ENCODE peak calls at places on chromosomes 12 and 14, in ten cellular contexts. One of them, this sample, is unnamed.

GRCh38 chr12:76546889-76547288 is 12.7 kb downstream of the OSBPL8 start:
- DNase-seq in vagina: no peak
- DNase-seq in NB4: no peak
- DNase-seq in suprapubic skin: no peak
- DNase-seq in upper lobe of left lung: no peak
- DNase-seq in tibial nerve: no peak
- DNase-seq in stomach: no peak
- DNase-seq in K562: no peak
- DNase-seq in thyroid gland: no peak
- DNase-seq in ovary: no peak
- DNase-seq in this sample: no peak

GRCh38 chr14:76699901-76700590 is 61.2 kb upstream of the VASH1 start:
- DNase-seq in suprapubic skin: no peak
- DNase-seq in thyroid gland: no peak
- DNase-seq in upper lobe of left lung: no peak
- DNase-seq in vagina: peak
- DNase-seq in NB4: no peak
- DNase-seq in K562: no peak
- DNase-seq in ovary: no peak
- DNase-seq in stomach: no peak
- DNase-seq in tibial nerve: no peak
- DNase-seq in this sample: no peak

GRCh38 chr14:87630808-87631207 is 362.2 kb downstream of the GALC start:
- DNase-seq in NB4: no peak
- DNase-seq in suprapubic skin: no peak
- DNase-seq in upper lobe of left lung: no peak
- DNase-seq in tibial nerve: no peak
- DNase-seq in K562: no peak
- DNase-seq in stomach: no peak
- DNase-seq in thyroid gland: no peak
- DNase-seq in ovary: no peak
- DNase-seq in vagina: no peak
- DNase-seq in this sample: no peak

GRCh38 chr14:94914191-94914590 is 144.3 kb upstream of the GSC start:
- DNase-seq in tibial nerve: no peak
- DNase-seq in thyroid gland: no peak
- DNase-seq in stomach: no peak
- DNase-seq in upper lobe of left lung: no peak
- DNase-seq in NB4: no peak
- DNase-seq in vagina: no peak
- DNase-seq in suprapubic skin: no peak
- DNase-seq in K562: no peak
- DNase-seq in ovary: no peak
- DNase-seq in this sample: no peak

GRCh38 chr14:66508547-66508845 is 549 bp downstream of the GPHN start:
- DNase-seq in tibial nerve: no peak
- DNase-seq in upper lobe of left lung: no peak
- DNase-seq in NB4: no peak
- DNase-seq in K562: no peak
- DNase-seq in thyroid gland: no peak
- DNase-seq in stomach: no peak
- DNase-seq in suprapubic skin: no peak
- DNase-seq in ovary: no peak
- DNase-seq in vagina: no peak
- DNase-seq in this sample: no peak

GRCh38 chr12:59149995-59150642 is 229.8 kb upstream of the LRIG3 start:
- DNase-seq in suprapubic skin: no peak
- DNase-seq in stomach: no peak
- DNase-seq in tibial nerve: peak
- DNase-seq in upper lobe of left lung: no peak
- DNase-seq in NB4: peak
- DNase-seq in vagina: no peak
- DNase-seq in ovary: no peak
- DNase-seq in thyroid gland: no peak
- DNase-seq in K562: peak
- DNase-seq in this sample: peak

GRCh38 chr14:54756656-54757392 is 145.8 kb downstream of the GCH1 start:
- DNase-seq in upper lobe of left lung: no peak
- DNase-seq in ovary: no peak
- DNase-seq in stomach: no peak
- DNase-seq in tibial nerve: no peak
- DNase-seq in thyroid gland: no peak
- DNase-seq in suprapubic skin: no peak
- DNase-seq in K562: no peak
- DNase-seq in vagina: no peak
- DNase-seq in NB4: no peak
- DNase-seq in this sample: peak

GRCh38 chr12:14913381-14913781 is 25.0 kb downstream of the ERP27 start:
- DNase-seq in ovary: no peak
- DNase-seq in upper lobe of left lung: no peak
- DNase-seq in thyroid gland: peak
- DNase-seq in K562: no peak
- DNase-seq in stomach: peak
- DNase-seq in vagina: no peak
- DNase-seq in tibial nerve: peak
- DNase-seq in NB4: no peak
- DNase-seq in suprapubic skin: peak
- DNase-seq in this sample: no peak

GRCh38 chr12:3553681-3554546 is 62.9 kb downstream of the PRMT8 start:
- DNase-seq in thyroid gland: no peak
- DNase-seq in NB4: peak
- DNase-seq in tibial nerve: no peak
- DNase-seq in suprapubic skin: no peak
- DNase-seq in ovary: no peak
- DNase-seq in upper lobe of left lung: no peak
- DNase-seq in K562: no peak
- DNase-seq in stomach: peak
- DNase-seq in vagina: no peak
- DNase-seq in this sample: no peak

GRCh38 chr12:42742691-42743090 is 153.1 kb upstream of the PRICKLE1 start:
- DNase-seq in vagina: no peak
- DNase-seq in stomach: no peak
- DNase-seq in ovary: no peak
- DNase-seq in tibial nerve: no peak
- DNase-seq in K562: no peak
- DNase-seq in NB4: no peak
- DNase-seq in thyroid gland: no peak
- DNase-seq in suprapubic skin: no peak
- DNase-seq in upper lobe of left lung: no peak
- DNase-seq in this sample: no peak

GRCh38 chr14:71711131-71711530 is 221.1 kb upstream of the RGS6 start:
- DNase-seq in vagina: no peak
- DNase-seq in thyroid gland: no peak
- DNase-seq in suprapubic skin: no peak
- DNase-seq in stomach: no peak
- DNase-seq in ovary: no peak
- DNase-seq in NB4: no peak
- DNase-seq in upper lobe of left lung: no peak
- DNase-seq in K562: no peak
- DNase-seq in tibial nerve: no peak
- DNase-seq in this sample: no peak

GRCh38 chr14:102986810-102987579 is 64.5 kb downstream of the AMN start:
- DNase-seq in suprapubic skin: no peak
- DNase-seq in ovary: no peak
- DNase-seq in tibial nerve: no peak
- DNase-seq in upper lobe of left lung: no peak
- DNase-seq in NB4: no peak
- DNase-seq in stomach: no peak
- DNase-seq in vagina: no peak
- DNase-seq in K562: no peak
- DNase-seq in thyroid gland: no peak
- DNase-seq in this sample: no peak

GRCh38 chr12:121145221-121145620 is 12.5 kb downstream of the P2RX7 start:
- DNase-seq in vagina: no peak
- DNase-seq in upper lobe of left lung: peak
- DNase-seq in ovary: no peak
- DNase-seq in suprapubic skin: no peak
- DNase-seq in thyroid gland: no peak
- DNase-seq in stomach: no peak
- DNase-seq in NB4: peak
- DNase-seq in K562: no peak
- DNase-seq in tibial nerve: no peak
- DNase-seq in this sample: no peak

GRCh38 chr14:93923586-93923985 is 3.6 kb upstream of the FAM181A start:
- DNase-seq in stomach: no peak
- DNase-seq in NB4: no peak
- DNase-seq in upper lobe of left lung: no peak
- DNase-seq in vagina: no peak
- DNase-seq in suprapubic skin: no peak
- DNase-seq in K562: no peak
- DNase-seq in ovary: no peak
- DNase-seq in tibial nerve: no peak
- DNase-seq in thyroid gland: no peak
- DNase-seq in this sample: no peak

DNA sequence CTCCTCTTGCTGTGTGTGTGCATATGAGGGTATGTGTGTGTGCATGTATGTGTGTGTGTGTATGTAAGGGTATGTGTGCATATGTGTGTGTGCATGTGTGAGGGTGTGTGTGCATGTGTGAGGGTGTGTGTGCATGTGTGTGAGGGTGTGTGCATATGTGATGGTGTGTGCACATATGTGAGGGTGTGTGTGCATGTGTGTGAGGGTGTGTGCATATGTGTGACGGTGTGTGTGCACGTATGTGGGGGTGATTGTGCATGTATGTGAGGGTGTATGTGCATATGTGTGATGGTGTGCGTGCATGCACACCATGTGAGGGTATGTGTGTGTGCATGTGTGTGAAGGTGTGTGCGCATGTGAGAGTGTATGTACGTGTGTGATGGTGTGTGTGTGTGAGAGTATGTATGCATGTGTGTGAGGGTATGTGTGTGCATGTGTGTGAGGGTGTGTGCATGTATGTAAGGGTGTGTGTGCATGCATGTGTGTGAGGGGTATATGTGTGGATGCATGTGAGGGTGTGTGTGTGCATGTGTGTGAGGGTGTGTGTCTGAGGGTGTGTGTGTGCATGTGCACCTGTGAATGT is 15.4 kb downstream of the DAO start:
- DNase-seq in suprapubic skin: no peak
- DNase-seq in NB4: no peak
- DNase-seq in K562: no peak
- DNase-seq in upper lobe of left lung: no peak
- DNase-seq in vagina: no peak
- DNase-seq in ovary: no peak
- DNase-seq in stomach: no peak
- DNase-seq in thyroid gland: no peak
- DNase-seq in tibial nerve: no peak
- DNase-seq in this sample: no peak
- TF ChIP-seq POLR2A in suprapubic skin: no peak
- TF ChIP-seq POLR2A in NB4: no peak
- TF ChIP-seq POLR2A in K562: no peak
- TF ChIP-seq POLR2A in upper lobe of left lung: no peak
- TF ChIP-seq POLR2A in vagina: no peak
- TF ChIP-seq POLR2A in ovary: no peak
- TF ChIP-seq POLR2A in stomach: no peak
- TF ChIP-seq POLR2A in thyroid gland: no peak
- TF ChIP-seq POLR2A in tibial nerve: no peak
- TF ChIP-seq POLR2A in this sample: no peak

GRCh38 chr12:751828-752672 is at the start of gene WNK1:
- DNase-seq in upper lobe of left lung: peak
- DNase-seq in K562: peak
- DNase-seq in suprapubic skin: peak
- DNase-seq in thyroid gland: peak
- DNase-seq in tibial nerve: peak
- DNase-seq in vagina: peak
- DNase-seq in NB4: peak
- DNase-seq in ovary: peak
- DNase-seq in stomach: peak
- DNase-seq in this sample: peak
- TF ChIP-seq POLR2A in upper lobe of left lung: peak
- TF ChIP-seq POLR2A in K562: peak
- TF ChIP-seq POLR2A in suprapubic skin: peak
- TF ChIP-seq POLR2A in thyroid gland: peak
- TF ChIP-seq POLR2A in tibial nerve: peak
- TF ChIP-seq POLR2A in vagina: peak
- TF ChIP-seq POLR2A in NB4: peak
- TF ChIP-seq POLR2A in ovary: peak
- TF ChIP-seq POLR2A in stomach: no peak
- TF ChIP-seq POLR2A in this sample: peak

GRCh38 chr12:104956870-104957301 is 1.2 kb downstream of the SLC41A2 start:
- DNase-seq in thyroid gland: no peak
- DNase-seq in NB4: no peak
- DNase-seq in suprapubic skin: no peak
- DNase-seq in tibial nerve: no peak
- DNase-seq in vagina: no peak
- DNase-seq in stomach: no peak
- DNase-seq in upper lobe of left lung: no peak
- DNase-seq in K562: no peak
- DNase-seq in ovary: no peak
- DNase-seq in this sample: no peak
- TF ChIP-seq POLR2A in thyroid gland: no peak
- TF ChIP-seq POLR2A in NB4: no peak
- TF ChIP-seq POLR2A in suprapubic skin: no peak
- TF ChIP-seq POLR2A in tibial nerve: no peak
- TF ChIP-seq POLR2A in vagina: no peak
- TF ChIP-seq POLR2A in stomach: no peak
- TF ChIP-seq POLR2A in upper lobe of left lung: no peak
- TF ChIP-seq POLR2A in K562: no peak
- TF ChIP-seq POLR2A in ovary: no peak
- TF ChIP-seq POLR2A in this sample: no peak

GRCh38 chr12:130838951-130839769 is at the start of gene STX2:
- DNase-seq in suprapubic skin: peak
- DNase-seq in vagina: no peak
- DNase-seq in NB4: peak
- DNase-seq in upper lobe of left lung: peak
- DNase-seq in stomach: peak
- DNase-seq in K562: peak
- DNase-seq in tibial nerve: peak
- DNase-seq in ovary: peak
- DNase-seq in thyroid gland: peak
- DNase-seq in this sample: peak
- TF ChIP-seq POLR2A in suprapubic skin: no peak
- TF ChIP-seq POLR2A in vagina: peak
- TF ChIP-seq POLR2A in NB4: peak
- TF ChIP-seq POLR2A in upper lobe of left lung: no peak
- TF ChIP-seq POLR2A in stomach: no peak
- TF ChIP-seq POLR2A in K562: peak
- TF ChIP-seq POLR2A in tibial nerve: peak
- TF ChIP-seq POLR2A in ovary: no peak
- TF ChIP-seq POLR2A in thyroid gland: peak
- TF ChIP-seq POLR2A in this sample: no peak

This sample was measured in erythroblast.